ENCODE peak calls at places on chromosomes 1 and 21, in four cellular contexts. Z is AG10803, U is Calu3, V is germinal center. I is an unnamed sample.

GRCh38 chr1:199612976-199613774 is 414.3 kb upstream of the NR5A2 start:
- DNase-seq in Z (peak), U (peak), V (peak), I (peak)

GRCh38 chr1:154206212-154206611 is at the start of gene CFAP141:
- DNase-seq in Z (no peak), U (peak), V (no peak), I (no peak)

GRCh38 chr1:37035828-37036666 is 1.7 kb upstream of the GRIK3 start:
- DNase-seq in Z (no peak), U (peak), V (no peak), I (no peak)

GRCh38 chr1:22527122-22527521 is 36.2 kb upstream of the EPHA8 start:
- DNase-seq in Z (no peak), U (no peak), V (no peak), I (no peak)

GRCh38 chr1:39782103-39782502 is 6.6 kb downstream of the BMP8B start:
- DNase-seq in Z (no peak), U (no peak), V (no peak), I (no peak)

GRCh38 chr1:230125633-230126528 is 58.8 kb downstream of the GALNT2 start:
- DNase-seq in Z (peak), U (no peak), V (no peak), I (peak)

GRCh38 chr1:197081117-197081753 is 14.2 kb upstream of the F13B start:
- DNase-seq in Z (no peak), U (no peak), V (no peak), I (no peak)

GRCh38 chr1:17401841-17402240 is 29.8 kb downstream of the PADI6 start:
- DNase-seq in Z (no peak), U (no peak), V (no peak), I (no peak)

GRCh38 chr1:30715216-30715615 is 8.2 kb downstream of the MATN1 start:
- DNase-seq in Z (no peak), U (peak), V (no peak), I (no peak)

GRCh38 chr1:234535763-234536515 is 57.0 kb upstream of the TARBP1 start:
- DNase-seq in Z (peak), U (no peak), V (no peak), I (peak)

GRCh38 chr1:42927920-42928505 is 30.7 kb downstream of the SLC2A1 start:
- DNase-seq in Z (no peak), U (no peak), V (no peak), I (no peak)

GRCh38 chr1:2508180-2508579 is 18.2 kb downstream of the PANK4 start:
- DNase-seq in Z (no peak), U (no peak), V (no peak), I (no peak)

GRCh38 chr1:172320723-172321122 is 99.8 kb upstream of the C1orf105 start:
- DNase-seq in Z (peak), U (no peak), V (no peak), I (peak)

GRCh38 chr1:66532798-66533783 is 862 bp upstream of the SGIP1 start:
- DNase-seq in Z (peak), U (no peak), V (no peak), I (peak)

GRCh38 chr1:6454856-6455751 is 10.9 kb downstream of the TNFRSF25 start:
- DNase-seq in Z (peak), U (no peak), V (no peak), I (peak)

GRCh38 chr1:188706742-188707141 is 1770.9 kb downstream of the BRINP3 start:
- DNase-seq in Z (no peak), U (peak), V (no peak), I (no peak)

GRCh38 chr21:45740491-45741357 is 97.2 kb downstream of the PCBP3 start:
- DNase-seq in Z (no peak), U (no peak), V (no peak), I (no peak)

GRCh38 chr1:238681021-238681420 is 705.3 kb upstream of the CHRM3 start:
- DNase-seq in Z (peak), U (no peak), V (no peak), I (no peak)

GRCh38 chr1:220386494-220387195 is 114.4 kb upstream of the RAB3GAP2 start:
- DNase-seq in Z (no peak), U (no peak), V (no peak), I (no peak)

GRCh38 chr1:207259391-207259790 is 62.1 kb upstream of the CD55 start:
- DNase-seq in Z (peak), U (peak), V (no peak), I (peak)

GRCh38 chr21:42732033-42732410 is 78.6 kb downstream of the PDE9A start:
- DNase-seq in Z (no peak), U (no peak), V (no peak), I (no peak)

GRCh38 chr1:209860293-209860881 is 32.6 kb downstream of the UTP25 start:
- DNase-seq in Z (peak), U (peak), V (peak), I (peak)

GRCh38 chr1:203512830-203513578 is 19.1 kb downstream of the OPTC start:
- DNase-seq in Z (peak), U (peak), V (no peak), I (peak)

GRCh38 chr21:27112186-27112585 is 145.3 kb upstream of the ADAMTS5 start:
- DNase-seq in Z (no peak), U (no peak), V (no peak), I (no peak)

GRCh38 chr1:177943999-177944672 is 25.7 kb downstream of the SEC16B start:
- DNase-seq in Z (no peak), U (no peak), V (no peak), I (no peak)

GRCh38 chr1:40976952-40977690 is 2.4 kb upstream of the CTPS1 start:
- DNase-seq in Z (peak), U (no peak), V (no peak), I (peak)

GRCh38 chr1:119341372-119341947 is 27.1 kb upstream of the HAO2 start:
- DNase-seq in Z (no peak), U (no peak), V (no peak), I (no peak)

GRCh38 chr1:154414606-154415005 is 9.5 kb downstream of the IL6R start:
- DNase-seq in Z (no peak), U (no peak), V (no peak), I (no peak)

GRCh38 chr1:227557962-227558806 is 5.2 kb upstream of the ZNF678 start:
- DNase-seq in Z (no peak), U (no peak), V (no peak), I (no peak)

GRCh38 chr1:68197891-68198290 is 34.4 kb downstream of the WLS start:
- DNase-seq in Z (no peak), U (peak), V (no peak), I (no peak)

GRCh38 chr1:92411511-92411910 is 75.2 kb downstream of the GFI1 start:
- DNase-seq in Z (peak), U (no peak), V (no peak), I (peak)

GRCh38 chr1:163826500-163826899 is 504.7 kb downstream of the NUF2 start:
- DNase-seq in Z (no peak), U (no peak), V (no peak), I (no peak)